ENCODE peak calls at places on chromosomes 16 and 17, in six cellular contexts. L is gastrocnemius medialis, J is NT2/D1, X is adrenal gland, T is heart left ventricle, N is mesendoderm. Q is an unnamed sample. For H3K36me3 and H3K27me3, the result is how much of the 10 kb centered on the place peaks cover.

GRCh38 chr16:88882358-88883030 is 16.0 kb upstream of the PABPN1L start:
- DNase-seq in L (no peak), J (no peak), X (no peak), T (no peak), N (no peak), Q (no peak)

GRCh38 chr17:4033751-4034251 is 69.6 kb upstream of the ATP2A3 start:
- DNase-seq in L (no peak), J (no peak), X (no peak), T (no peak), N (no peak), Q (no peak)

GRCh38 chr16:86874141-86874540 is 295.8 kb downstream of the FOXL1 start:
- DNase-seq in L (no peak), J (no peak), X (no peak), T (no peak), N (peak), Q (no peak)

GRCh38 chr16:9333515-9333914 is 242.1 kb downstream of the HAPSTR1 start:
- DNase-seq in L (no peak), J (no peak), X (no peak), T (no peak), N (no peak), Q (no peak)

GRCh38 chr16:3645108-3645503 is 9.4 kb upstream of the DNASE1 start:
- DNase-seq in L (no peak), J (no peak), X (peak), T (no peak), N (no peak), Q (no peak)

GRCh38 chr17:16923097-16923903 is 48.6 kb downstream of the TNFRSF13B start:
- DNase-seq in L (no peak), J (no peak), X (peak), T (no peak), N (no peak), Q (peak)

GRCh38 chr16:3998793-3999478 is 117.3 kb downstream of the ADCY9 start:
- DNase-seq in L (no peak), J (no peak), X (no peak), T (peak), N (peak), Q (peak)

GRCh38 chr17:80442305-80442659 is 27.3 kb downstream of the ENDOV start:
- DNase-seq in L (no peak), J (no peak), X (no peak), T (no peak), N (no peak), Q (peak)

GRCh38 chr17:76240461-76241204 is at the start of gene RNF157:
- DNase-seq in L (peak), J (peak), X (peak), T (peak), N (peak), Q (peak)

GRCh38 chr17:18008496-18009268 is 30.3 kb downstream of the ATPAF2 start:
- DNase-seq in L (no peak), J (no peak), X (no peak), T (no peak), N (peak), Q (no peak)

GRCh38 chr17:82942166-82943130 is 102.6 kb upstream of the ZNF750 start:
- DNase-seq in L (no peak), J (no peak), X (no peak), T (no peak), N (no peak), Q (peak)

GRCh38 chr17:731943-732787 is at the start of gene TLCD3A:
- DNase-seq in L (peak), J (no peak), X (peak), T (peak), N (peak), Q (peak)

GRCh38 chr17:65092262-65092661 is 35.7 kb upstream of the GNA13 start:
- DNase-seq in L (no peak), J (no peak), X (no peak), T (no peak), N (peak), Q (no peak)

GRCh38 chr17:79829457-79829856 is 9.8 kb downstream of the CBX4 start:
- DNase-seq in L (no peak), J (no peak), X (no peak), T (no peak), N (no peak), Q (no peak)

GRCh38 chr17:68468785-68469184 is 11.5 kb upstream of the WIPI1 start:
- DNase-seq in L (no peak), J (no peak), X (no peak), T (no peak), N (peak), Q (no peak)

GRCh38 chr16:25614836-25615235 is 76.9 kb upstream of the HS3ST4 start:
- DNase-seq in L (no peak), J (no peak), X (no peak), T (no peak), N (no peak), Q (no peak)

GRCh38 chr16:14436410-14436955 is 193.6 kb downstream of the PARN start:
- DNase-seq in L (peak), J (no peak), X (peak), T (no peak), N (no peak), Q (peak)

GRCh38 chr17:48472485-48473281 is 42.7 kb upstream of the SKAP1 start:
- DNase-seq in L (no peak), J (no peak), X (no peak), T (no peak), N (peak), Q (no peak)

GRCh38 chr17:57377094-57377493 is 120.8 kb downstream of the MSI2 start:
- DNase-seq in L (no peak), J (no peak), X (peak), T (no peak), N (no peak), Q (no peak)

GRCh38 chr17:39709998-39710964 is 10.4 kb downstream of the ERBB2 start:
- DNase-seq in L (no peak), J (no peak), X (no peak), T (no peak), N (no peak), Q (peak)

GRCh38 chr17:65173284-65173793 is 36.2 kb downstream of the RGS9 start:
- DNase-seq in L (no peak), J (no peak), X (peak), T (peak), N (peak), Q (no peak)

GRCh38 chr17:197352-197751 is 15.9 kb upstream of the DOC2B start:
- DNase-seq in L (no peak), J (no peak), X (no peak), T (no peak), N (no peak), Q (no peak)

GRCh38 chr17:491086-492014 is 138.7 kb upstream of the RPH3AL start:
- DNase-seq in L (no peak), J (no peak), X (peak), T (peak), N (no peak), Q (peak)

GRCh38 chr17:67280279-67280678 is 35.3 kb upstream of the HELZ start:
- DNase-seq in L (peak), J (no peak), X (peak), T (peak), N (no peak), Q (peak)

GRCh38 chr16:26697826-26698225 is 368.9 kb upstream of the C16orf82 start:
- DNase-seq in L (no peak), J (peak), X (no peak), T (no peak), N (peak), Q (no peak)

GRCh38 chr16:84085774-84086173 is 31.0 kb downstream of the MBTPS1 start:
- DNase-seq in L (no peak), J (no peak), X (no peak), T (no peak), N (no peak), Q (no peak)

GRCh38 chr16:73565925-73566324 is 518.0 kb upstream of the ZFHX3 start:
- DNase-seq in L (no peak), J (no peak), X (no peak), T (no peak), N (no peak), Q (no peak)

GRCh38 chr17:17153709-17154108 is 52.4 kb downstream of the PLD6 start:
- DNase-seq in L (no peak), J (no peak), X (no peak), T (no peak), N (no peak), Q (no peak)

GRCh38 chr16:9219811-9220210 is 128.4 kb downstream of the HAPSTR1 start:
- DNase-seq in L (no peak), J (no peak), X (no peak), T (no peak), N (no peak), Q (no peak)

GRCh38 chr17:69434164-69434579 is 19.7 kb downstream of the MAP2K6 start:
- DNase-seq in L (no peak), J (no peak), X (no peak), T (no peak), N (no peak), Q (peak)

GRCh38 chr16:57815987-57816745 is 13.9 kb upstream of the KIFC3 start:
- DNase-seq in L (peak), J (no peak), X (peak), T (peak), N (peak), Q (peak)

GRCh38 chr16:9670058-9670457 is 512.2 kb downstream of the GRIN2A start:
- DNase-seq in L (no peak), J (peak), X (no peak), T (no peak), N (peak), Q (no peak)

GRCh38 chr17:42814633-42815399 is 9.3 kb downstream of the BECN1 start:
- DNase-seq in L (no peak), J (no peak), X (no peak), T (no peak), N (no peak), Q (no peak)

GRCh38 chr17:81667754-81668153 is 1.2 kb downstream of the CCDC137 start:
- DNase-seq in L (no peak), J (no peak), X (no peak), T (no peak), N (peak), Q (no peak)
- H3K36me3 ChIP-seq in L (under half), J (half or more), X (under half), T (under half), N (under half), Q (half or more)

GRCh38 chr17:27539152-27539551 is 82.9 kb downstream of the KSR1 start:
- DNase-seq in L (no peak), J (no peak), X (no peak), T (no peak), N (no peak), Q (no peak)

GRCh38 chr17:27541326-27542023 is 85.2 kb downstream of the KSR1 start:
- DNase-seq in L (no peak), J (no peak), X (no peak), T (no peak), N (no peak), Q (no peak)

GRCh38 chr17:27539794-27540193 is 83.5 kb downstream of the KSR1 start:
- DNase-seq in L (no peak), J (no peak), X (no peak), T (no peak), N (no peak), Q (no peak)

GRCh38 chr17:27538156-27538955 is 82.1 kb downstream of the KSR1 start:
- DNase-seq in L (no peak), J (no peak), X (no peak), T (no peak), N (peak), Q (no peak)

DNA sequence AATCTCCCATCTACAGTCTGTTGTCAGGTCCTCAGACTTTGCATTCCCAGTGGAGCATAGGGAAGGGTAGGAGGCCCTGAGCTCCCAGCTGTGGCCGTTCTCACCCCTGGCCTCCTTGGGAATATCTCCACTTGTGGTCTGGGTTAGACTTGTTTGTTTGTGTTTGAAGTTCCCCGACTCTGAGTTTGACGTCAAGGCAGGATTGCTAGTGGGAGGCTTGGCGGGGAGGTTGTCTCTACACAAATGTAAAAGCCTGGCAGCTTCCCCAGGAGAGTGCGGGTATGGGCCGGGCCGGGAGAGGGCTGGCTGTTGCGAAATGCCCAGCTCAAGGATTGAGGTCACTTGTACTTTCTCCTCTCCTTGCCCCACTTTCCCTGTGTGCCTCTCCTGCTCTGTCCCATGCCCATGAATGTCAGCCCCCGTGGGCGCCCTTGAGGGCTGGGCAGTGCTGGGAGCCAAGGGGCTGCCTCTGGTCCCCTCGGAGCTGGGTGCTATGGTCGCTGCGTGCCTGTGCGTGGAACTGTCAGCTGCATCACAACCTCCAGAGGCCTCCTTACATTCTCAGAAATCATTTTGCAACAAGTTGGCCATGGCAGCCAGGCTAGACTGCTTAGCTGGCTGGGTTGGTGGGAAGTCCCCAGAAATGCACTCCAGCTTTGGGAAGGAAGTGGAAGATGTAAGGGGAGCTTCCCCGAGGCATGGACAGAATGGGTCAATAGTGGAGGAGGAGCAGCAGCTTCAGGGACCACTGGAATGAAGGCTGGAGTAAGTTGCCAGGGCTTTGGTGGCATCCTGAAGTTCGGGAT is 84.3 kb downstream of the KSR1 start:
- DNase-seq in L (peak), J (no peak), X (peak), T (peak), N (no peak), Q (peak)
- H3K27me3 ChIP-seq in L (under half), J (under half), X (under half), T (under half), N (under half), Q (under half)

GRCh38 chr17:30133197-30133596 is 16.6 kb downstream of the NSRP1 start:
- DNase-seq in L (no peak), J (no peak), X (no peak), T (no peak), N (no peak), Q (no peak)

GRCh38 chr17:30137158-30137557 is 20.5 kb downstream of the NSRP1 start:
- DNase-seq in L (no peak), J (no peak), X (no peak), T (no peak), N (no peak), Q (no peak)
- H3K36me3 ChIP-seq in L (under half), J (under half), X (under half), T (under half), N (under half), Q (under half)

DNA sequence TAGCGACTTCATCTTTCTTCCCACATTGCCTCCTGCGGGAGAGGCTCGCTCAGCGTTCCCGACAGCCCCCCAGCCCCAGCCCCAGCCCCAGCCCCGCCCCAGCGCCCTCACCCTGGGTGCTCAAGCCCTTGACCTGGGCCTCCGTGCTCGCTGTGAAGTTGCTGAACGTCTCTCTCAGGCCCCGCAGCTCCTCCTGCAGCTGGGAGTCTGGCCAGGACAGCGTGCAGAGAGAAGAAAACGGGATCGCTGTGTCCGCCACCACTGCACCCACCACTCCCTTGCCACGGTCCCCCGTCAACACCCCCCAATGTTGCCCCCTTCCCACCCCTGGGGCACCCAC is 2.3 kb downstream of the ASGR1 start:
- DNase-seq in L (no peak), J (no peak), X (peak), T (no peak), N (peak), Q (no peak)
- H3K27me3 ChIP-seq in L (under half), J (under half), X (under half), T (under half), N (under half), Q (under half)

GRCh38 chr16:68533937-68534336 is 5.2 kb upstream of the ZFP90 start:
- DNase-seq in L (no peak), J (no peak), X (no peak), T (no peak), N (no peak), Q (no peak)

GRCh38 chr16:68538880-68539701 is at the start of gene ZFP90:
- DNase-seq in L (peak), J (peak), X (peak), T (peak), N (peak), Q (peak)

GRCh38 chr16:68539704-68540370 is 746 bp downstream of the ZFP90 start:
- DNase-seq in L (no peak), J (no peak), X (peak), T (peak), N (peak), Q (no peak)
- H3K36me3 ChIP-seq in L (under half), J (under half), X (under half), T (under half), N (under half), Q (under half)

DNA sequence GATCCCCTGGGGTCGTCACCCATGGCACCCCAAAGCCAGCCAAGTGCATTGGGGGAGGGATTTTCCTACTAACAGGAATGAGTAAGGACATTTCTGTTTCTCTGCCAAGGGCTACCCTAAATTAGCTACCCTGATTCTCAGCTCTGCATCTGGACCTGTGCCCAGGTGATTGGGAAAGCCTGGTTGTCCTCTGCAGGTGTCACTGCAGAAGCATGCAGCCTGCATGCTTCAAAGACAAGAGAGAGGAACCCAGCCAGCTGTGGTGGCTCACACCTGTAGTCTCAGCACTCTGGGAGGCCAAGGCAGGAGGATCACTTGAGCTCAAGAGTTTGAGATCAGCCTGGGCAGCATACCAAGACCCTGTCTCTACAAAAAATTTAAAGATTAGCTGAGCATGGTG is 19.6 kb downstream of the BEAN1 start:
- DNase-seq in L (no peak), J (no peak), X (no peak), T (peak), N (no peak), Q (no peak)
- H3K27me3 ChIP-seq in L (under half), J (under half), X (under half), T (under half), N (under half), Q (under half)

Q was measured in psoas muscle.